ENCODE peak calls at places on chromosomes 16 and 17, in nine cellular contexts. Q, T, P, V, D, F, H, M and K are unnamed samples.

GRCh38 chr16:78133919-78134318 is 34.5 kb downstream of the WWOX start:
- DNase-seq in V (no peak), D (peak; percentile 87), F (no peak), Q (peak; percentile 47), T (no peak), M (no peak), H (no peak), P (no peak), K (no peak)

GRCh38 chr17:51397361-51398127 is 137.2 kb downstream of the UTP18 start:
- DNase-seq in H (no peak), P (no peak), Q (peak; percentile 91), F (peak; percentile 56), V (no peak), M (no peak), T (no peak), D (no peak), K (no peak)

GRCh38 chr17:70563301-70563820 is 394.0 kb downstream of the KCNJ2 start:
- DNase-seq in Q (no peak), V (no peak), M (no peak), D (no peak), T (no peak), P (peak; percentile 92), H (no peak), F (no peak), K (no peak)

GRCh38 chr17:8458128-8458527 is 22.4 kb downstream of the NDEL1 start:
- DNase-seq in D (no peak), V (no peak), P (no peak), M (no peak), F (no peak), T (no peak), Q (no peak), H (no peak), K (no peak)

GRCh38 chr17:40846515-40847155 is 20.4 kb downstream of the KRT12 start:
- DNase-seq in H (no peak), D (no peak), V (no peak), M (no peak), Q (no peak), P (no peak), T (no peak), F (no peak), K (no peak)

GRCh38 chr17:9195961-9196668 is 174.8 kb downstream of the NTN1 start:
- DNase-seq in P (no peak), Q (no peak), F (no peak), V (no peak), M (no peak), H (no peak), T (no peak), D (no peak), K (no peak)

GRCh38 chr17:63657776-63658175 is 35.6 kb downstream of the MAP3K3 start:
- DNase-seq in M (no peak), V (no peak), T (no peak), P (no peak), D (no peak), Q (no peak), H (no peak), F (no peak), K (no peak)

GRCh38 chr16:3020604-3021448 is 658 bp downstream of the TNFRSF12A start:
- DNase-seq in F (peak; percentile 66), P (peak; percentile 86), Q (peak; percentile 93), M (peak; percentile 72), H (peak; percentile 77), V (peak; percentile 94), D (peak; percentile 87), T (no peak), K (peak; percentile 69)

GRCh38 chr17:72334205-72334604 is 213.4 kb downstream of the SOX9 start:
- DNase-seq in D (no peak), M (no peak), T (no peak), Q (peak; percentile 22), P (no peak), F (no peak), H (no peak), V (no peak), K (no peak)

GRCh38 chr17:48723555-48724239 is 712 bp downstream of the PRAC2 start:
- DNase-seq in V (peak; percentile 76), M (no peak), Q (no peak), H (no peak), T (no peak), F (no peak), D (no peak), P (no peak), K (no peak)

GRCh38 chr16:46882304-46882939 is 1.7 kb upstream of the GPT2 start:
- DNase-seq in T (no peak), M (no peak), P (no peak), D (peak; percentile 96), H (peak; percentile 42), F (no peak), Q (no peak), V (no peak), K (peak; percentile 33)

GRCh38 chr16:5875416-5875815 is 777.8 kb upstream of the EEF2KMT start:
- DNase-seq in H (no peak), P (no peak), F (no peak), T (no peak), M (no peak), Q (no peak), D (no peak), V (no peak), K (no peak)

GRCh38 chr16:50932348-50932916 is 190.5 kb downstream of the CYLD start:
- DNase-seq in F (no peak), H (no peak), P (no peak), V (no peak), T (no peak), D (no peak), M (no peak), Q (no peak), K (peak; percentile 48)

GRCh38 chr17:6800422-6801027 is 24.5 kb downstream of the FBXO39 start:
- DNase-seq in T (no peak), F (no peak), M (no peak), D (no peak), Q (no peak), P (peak; percentile 28), H (no peak), V (no peak), K (no peak)

DNA sequence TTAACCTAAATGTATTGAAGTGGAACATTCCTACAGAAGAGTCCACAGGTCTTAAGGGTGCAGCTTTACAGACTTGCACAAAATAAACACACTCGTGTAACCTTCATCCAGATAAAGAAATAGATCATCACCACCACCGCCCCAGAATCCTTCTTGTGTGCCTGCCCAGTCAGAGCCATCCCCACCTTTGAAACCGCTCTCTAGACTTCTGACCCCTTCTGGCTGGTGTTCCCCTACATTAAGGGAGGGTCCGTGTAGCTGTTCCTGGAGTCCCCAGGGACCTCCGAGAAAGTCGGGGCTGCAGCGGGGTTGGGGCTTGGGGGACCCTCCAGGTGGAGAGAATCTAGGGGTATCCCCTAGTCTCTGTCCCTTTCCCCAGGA is 9.4 kb downstream of the TBX4 start:
- DNase-seq in P (no peak), H (no peak), T (no peak), D (peak; percentile 70), F (no peak), M (peak; percentile 67), V (no peak), Q (no peak), K (no peak)
- TF ChIP-seq CTCF in P (no peak), H (no peak), T (no peak), D (peak; percentile 37), F (no peak), M (no peak), V (no peak), Q (no peak), K (no peak)

DNA sequence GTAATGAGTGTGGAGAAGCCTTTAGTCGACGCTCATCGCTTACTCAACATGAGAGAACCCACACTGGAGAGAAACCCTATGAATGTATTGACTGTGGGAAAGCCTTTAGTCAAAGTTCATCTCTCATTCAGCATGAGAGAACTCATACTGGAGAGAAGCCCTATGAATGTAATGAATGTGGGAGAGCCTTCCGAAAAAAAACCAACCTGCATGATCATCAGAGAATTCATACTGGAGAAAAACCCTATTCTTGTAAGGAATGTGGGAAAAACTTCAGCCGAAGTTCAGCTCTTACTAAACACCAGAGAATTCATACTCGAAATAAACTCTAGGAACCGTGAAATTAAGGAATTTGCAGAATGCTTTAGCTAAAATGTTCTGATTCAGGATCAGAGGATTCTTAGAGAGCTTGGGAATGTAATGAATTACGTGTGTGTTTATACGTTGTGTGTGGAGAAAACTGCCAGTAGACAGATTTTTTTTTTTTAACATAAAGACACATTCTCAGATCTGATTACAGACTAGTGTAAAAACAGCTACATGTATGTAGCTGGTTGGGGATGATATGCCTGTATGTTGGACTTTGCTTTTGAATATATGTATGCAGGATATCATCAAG is 25.4 kb downstream of the ZFP90 start:
- DNase-seq in M (no peak), P (no peak), H (no peak), V (no peak), D (no peak), Q (peak; percentile 35), T (no peak), F (no peak), K (peak; percentile 14)
- H3K4me3 ChIP-seq in M (no peak overlapping the region), P (no peak overlapping the region), H (no peak overlapping the region), V (no peak overlapping the region), D (no peak overlapping the region), Q (no peak overlapping the region), T (no peak overlapping the region), F (no peak overlapping the region), K (no peak overlapping the region)

GRCh38 chr16:62620259-62620658 is 584.0 kb upstream of the CDH8 start:
- DNase-seq in Q (no peak), H (no peak), T (no peak), P (no peak), F (no peak), D (no peak), M (no peak), V (no peak), K (no peak)

DNA sequence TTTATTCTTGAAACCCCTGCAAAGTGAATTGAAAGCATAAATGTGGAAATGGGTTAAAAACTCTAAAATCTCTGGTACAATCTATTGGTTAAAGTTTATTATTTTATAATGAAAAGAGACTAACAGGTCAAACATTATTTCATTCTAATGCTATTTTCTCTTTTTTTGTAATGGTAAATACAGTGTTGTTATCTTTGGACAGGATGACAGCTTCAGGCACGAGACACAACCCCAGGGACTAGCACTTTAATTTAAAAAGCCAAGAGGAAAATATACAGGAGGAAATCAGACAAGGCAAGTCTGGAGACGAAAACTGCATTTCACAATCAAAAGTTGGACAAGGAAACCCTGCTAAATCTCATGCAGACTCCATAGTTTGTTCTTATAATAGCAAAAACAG is 589.1 kb upstream of the CDH8 start:
- DNase-seq in P (no peak), F (no peak), H (no peak), V (no peak), M (no peak), T (no peak), D (no peak), Q (no peak), K (no peak)
- TF ChIP-seq MAX in P (no peak), F (no peak), H (no peak), V (no peak), M (no peak), T (no peak), D (no peak), Q (no peak), K (no peak)

DNA sequence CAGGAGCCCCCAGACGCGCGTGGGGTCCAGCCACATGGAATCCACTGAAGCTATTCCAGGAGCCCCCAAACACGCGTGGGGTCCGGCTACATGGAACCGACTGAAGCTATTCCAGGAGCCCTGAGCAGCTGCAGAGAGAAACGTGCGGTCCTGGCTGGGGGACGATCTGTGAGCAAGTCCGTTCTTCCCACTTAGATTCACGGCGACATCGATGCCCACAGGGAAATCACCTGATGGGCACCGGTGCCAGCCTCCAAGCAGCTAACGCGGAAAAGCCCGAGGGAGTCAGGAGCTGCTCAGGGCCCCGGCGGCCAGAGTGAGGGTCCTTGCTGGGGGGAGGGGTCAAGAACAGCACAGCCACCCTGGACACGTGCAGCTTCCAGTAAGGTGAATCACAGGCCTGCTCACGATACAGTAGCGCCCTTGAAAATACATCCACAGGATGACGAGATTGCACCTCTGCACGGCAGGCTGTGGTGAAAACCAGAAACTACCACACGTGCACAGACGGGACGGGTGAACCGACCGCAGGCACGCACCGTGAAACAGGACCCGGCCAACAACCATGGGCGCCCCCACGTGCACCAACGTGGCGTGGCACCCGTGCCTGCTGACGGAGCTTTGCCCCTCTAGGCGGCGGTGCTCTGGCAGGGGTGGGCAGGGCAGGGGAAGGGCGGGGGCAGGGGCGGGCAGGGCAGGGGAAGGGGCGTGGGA is 77.7 kb upstream of the GNG13 start:
- DNase-seq in H (peak; percentile 54), D (no peak), T (no peak), V (peak; percentile 72), F (peak; percentile 44), M (peak; percentile 80), P (no peak), Q (peak; percentile 52), K (no peak)
- TF ChIP-seq CTCF in H (peak; percentile 48), D (peak; percentile 28), T (peak; percentile 22), V (peak; percentile 84), F (peak; percentile 54), M (no peak), P (no peak), Q (peak; percentile 33), K (no peak)